ENCODE peak calls at places on chromosomes 6 and 20, in nine cellular contexts. One of them, this sample, is unnamed.

GRCh38 chr6:1131285-1132079 is 180.4 kb upstream of the FOXQ1 start:
- DNase-seq in choroid plexus epithelial cell: peak
- DNase-seq in BJ: peak
- DNase-seq in activated CD8-positive, alpha-beta T cell treated with anti-CD3 and anti-CD28 coated beads, Interleukin-2, amount 10 ng/mL, durations not matched to agents 7 days and 5 days: no peak
- DNase-seq in immature natural killer cell: no peak
- DNase-seq in dermis blood vessel endothelial cell: no peak
- DNase-seq in Caco-2: no peak
- DNase-seq in GM20000: no peak
- DNase-seq in fibroblast of the conjunctiva: peak
- DNase-seq in this sample: no peak

GRCh38 chr6:31660998-31661866 is 654 bp upstream of the C6orf47 start:
- DNase-seq in choroid plexus epithelial cell: peak
- DNase-seq in BJ: no peak
- DNase-seq in activated CD8-positive, alpha-beta T cell treated with anti-CD3 and anti-CD28 coated beads, Interleukin-2, amount 10 ng/mL, durations not matched to agents 7 days and 5 days: no peak
- DNase-seq in immature natural killer cell: no peak
- DNase-seq in dermis blood vessel endothelial cell: no peak
- DNase-seq in Caco-2: no peak
- DNase-seq in GM20000: no peak
- DNase-seq in fibroblast of the conjunctiva: no peak
- DNase-seq in this sample: no peak

GRCh38 chr6:32621372-32621771 is 15.8 kb upstream of the HLA-DQA1 start:
- DNase-seq in choroid plexus epithelial cell: no peak
- DNase-seq in BJ: no peak
- DNase-seq in activated CD8-positive, alpha-beta T cell treated with anti-CD3 and anti-CD28 coated beads, Interleukin-2, amount 10 ng/mL, durations not matched to agents 7 days and 5 days: no peak
- DNase-seq in immature natural killer cell: no peak
- DNase-seq in dermis blood vessel endothelial cell: no peak
- DNase-seq in Caco-2: no peak
- DNase-seq in GM20000: no peak
- DNase-seq in fibroblast of the conjunctiva: no peak
- DNase-seq in this sample: no peak

GRCh38 chr6:16184129-16184528 is 54.3 kb upstream of the GMPR start:
- DNase-seq in choroid plexus epithelial cell: peak
- DNase-seq in BJ: no peak
- DNase-seq in activated CD8-positive, alpha-beta T cell treated with anti-CD3 and anti-CD28 coated beads, Interleukin-2, amount 10 ng/mL, durations not matched to agents 7 days and 5 days: no peak
- DNase-seq in immature natural killer cell: no peak
- DNase-seq in dermis blood vessel endothelial cell: peak
- DNase-seq in Caco-2: no peak
- DNase-seq in GM20000: peak
- DNase-seq in fibroblast of the conjunctiva: no peak
- DNase-seq in this sample: peak

GRCh38 chr6:110621061-110621460 is 144.6 kb upstream of the SLC22A16 start:
- DNase-seq in choroid plexus epithelial cell: no peak
- DNase-seq in BJ: no peak
- DNase-seq in activated CD8-positive, alpha-beta T cell treated with anti-CD3 and anti-CD28 coated beads, Interleukin-2, amount 10 ng/mL, durations not matched to agents 7 days and 5 days: no peak
- DNase-seq in immature natural killer cell: no peak
- DNase-seq in dermis blood vessel endothelial cell: no peak
- DNase-seq in Caco-2: no peak
- DNase-seq in GM20000: no peak
- DNase-seq in fibroblast of the conjunctiva: no peak
- DNase-seq in this sample: no peak

GRCh38 chr6:168526841-168527281 is 85.9 kb downstream of the SMOC2 start:
- DNase-seq in choroid plexus epithelial cell: peak
- DNase-seq in BJ: no peak
- DNase-seq in activated CD8-positive, alpha-beta T cell treated with anti-CD3 and anti-CD28 coated beads, Interleukin-2, amount 10 ng/mL, durations not matched to agents 7 days and 5 days: no peak
- DNase-seq in immature natural killer cell: no peak
- DNase-seq in dermis blood vessel endothelial cell: peak
- DNase-seq in Caco-2: no peak
- DNase-seq in GM20000: no peak
- DNase-seq in fibroblast of the conjunctiva: peak
- DNase-seq in this sample: no peak

GRCh38 chr20:63848003-63848911 is 13.0 kb upstream of the ABHD16B start:
- DNase-seq in choroid plexus epithelial cell: no peak
- DNase-seq in BJ: no peak
- DNase-seq in activated CD8-positive, alpha-beta T cell treated with anti-CD3 and anti-CD28 coated beads, Interleukin-2, amount 10 ng/mL, durations not matched to agents 7 days and 5 days: no peak
- DNase-seq in immature natural killer cell: no peak
- DNase-seq in dermis blood vessel endothelial cell: no peak
- DNase-seq in Caco-2: peak
- DNase-seq in GM20000: no peak
- DNase-seq in fibroblast of the conjunctiva: no peak
- DNase-seq in this sample: no peak

GRCh38 chr6:140271759-140272377 is 897.4 kb upstream of the CITED2 start:
- DNase-seq in choroid plexus epithelial cell: no peak
- DNase-seq in BJ: no peak
- DNase-seq in activated CD8-positive, alpha-beta T cell treated with anti-CD3 and anti-CD28 coated beads, Interleukin-2, amount 10 ng/mL, durations not matched to agents 7 days and 5 days: no peak
- DNase-seq in immature natural killer cell: no peak
- DNase-seq in dermis blood vessel endothelial cell: peak
- DNase-seq in Caco-2: no peak
- DNase-seq in GM20000: peak
- DNase-seq in fibroblast of the conjunctiva: no peak
- DNase-seq in this sample: no peak

GRCh38 chr6:159302196-159302595 is 133.0 kb downstream of the FNDC1 start:
- DNase-seq in choroid plexus epithelial cell: no peak
- DNase-seq in BJ: no peak
- DNase-seq in activated CD8-positive, alpha-beta T cell treated with anti-CD3 and anti-CD28 coated beads, Interleukin-2, amount 10 ng/mL, durations not matched to agents 7 days and 5 days: no peak
- DNase-seq in immature natural killer cell: no peak
- DNase-seq in dermis blood vessel endothelial cell: no peak
- DNase-seq in Caco-2: no peak
- DNase-seq in GM20000: no peak
- DNase-seq in fibroblast of the conjunctiva: no peak
- DNase-seq in this sample: no peak

GRCh38 chr20:33014336-33015113 is 7.0 kb downstream of the BPIFB2 start:
- DNase-seq in choroid plexus epithelial cell: no peak
- DNase-seq in BJ: no peak
- DNase-seq in activated CD8-positive, alpha-beta T cell treated with anti-CD3 and anti-CD28 coated beads, Interleukin-2, amount 10 ng/mL, durations not matched to agents 7 days and 5 days: no peak
- DNase-seq in immature natural killer cell: peak
- DNase-seq in dermis blood vessel endothelial cell: no peak
- DNase-seq in Caco-2: no peak
- DNase-seq in GM20000: no peak
- DNase-seq in fibroblast of the conjunctiva: no peak
- DNase-seq in this sample: peak

GRCh38 chr6:144896876-144897275 is 611.7 kb downstream of the UTRN start:
- DNase-seq in choroid plexus epithelial cell: no peak
- DNase-seq in BJ: no peak
- DNase-seq in activated CD8-positive, alpha-beta T cell treated with anti-CD3 and anti-CD28 coated beads, Interleukin-2, amount 10 ng/mL, durations not matched to agents 7 days and 5 days: no peak
- DNase-seq in immature natural killer cell: no peak
- DNase-seq in dermis blood vessel endothelial cell: no peak
- DNase-seq in Caco-2: no peak
- DNase-seq in GM20000: no peak
- DNase-seq in fibroblast of the conjunctiva: no peak
- DNase-seq in this sample: peak

GRCh38 chr6:163764565-163764964 is 350.0 kb downstream of the QKI start:
- DNase-seq in choroid plexus epithelial cell: peak
- DNase-seq in BJ: no peak
- DNase-seq in activated CD8-positive, alpha-beta T cell treated with anti-CD3 and anti-CD28 coated beads, Interleukin-2, amount 10 ng/mL, durations not matched to agents 7 days and 5 days: no peak
- DNase-seq in immature natural killer cell: no peak
- DNase-seq in dermis blood vessel endothelial cell: no peak
- DNase-seq in Caco-2: no peak
- DNase-seq in GM20000: no peak
- DNase-seq in fibroblast of the conjunctiva: no peak
- DNase-seq in this sample: no peak

GRCh38 chr6:107318100-107318736 is 141.1 kb downstream of the PDSS2 start:
- DNase-seq in choroid plexus epithelial cell: peak
- DNase-seq in BJ: no peak
- DNase-seq in activated CD8-positive, alpha-beta T cell treated with anti-CD3 and anti-CD28 coated beads, Interleukin-2, amount 10 ng/mL, durations not matched to agents 7 days and 5 days: peak
- DNase-seq in immature natural killer cell: no peak
- DNase-seq in dermis blood vessel endothelial cell: peak
- DNase-seq in Caco-2: peak
- DNase-seq in GM20000: peak
- DNase-seq in fibroblast of the conjunctiva: peak
- DNase-seq in this sample: peak

GRCh38 chr20:22341508-22341907 is 242.9 kb downstream of the FOXA2 start:
- DNase-seq in choroid plexus epithelial cell: peak
- DNase-seq in BJ: no peak
- DNase-seq in activated CD8-positive, alpha-beta T cell treated with anti-CD3 and anti-CD28 coated beads, Interleukin-2, amount 10 ng/mL, durations not matched to agents 7 days and 5 days: no peak
- DNase-seq in immature natural killer cell: no peak
- DNase-seq in dermis blood vessel endothelial cell: no peak
- DNase-seq in Caco-2: no peak
- DNase-seq in GM20000: no peak
- DNase-seq in fibroblast of the conjunctiva: no peak
- DNase-seq in this sample: peak

GRCh38 chr6:38283734-38284362 is 355.9 kb downstream of the BTBD9 start:
- DNase-seq in choroid plexus epithelial cell: no peak
- DNase-seq in BJ: no peak
- DNase-seq in activated CD8-positive, alpha-beta T cell treated with anti-CD3 and anti-CD28 coated beads, Interleukin-2, amount 10 ng/mL, durations not matched to agents 7 days and 5 days: no peak
- DNase-seq in immature natural killer cell: no peak
- DNase-seq in dermis blood vessel endothelial cell: peak
- DNase-seq in Caco-2: no peak
- DNase-seq in GM20000: no peak
- DNase-seq in fibroblast of the conjunctiva: no peak
- DNase-seq in this sample: no peak

This sample was measured in NCI-H82.